ENCODE peak calls at places on chromosomes 13 and 19, in nine cellular contexts. M is substantia nigra; E is smooth muscle cell of the brain vasculature; S is trophoblast cell; N is AG04449; P is MV-4-11; W is T-cell; B is stimulated activated CD8-positive, alpha-beta memory T cell treated with anti-CD3 and anti-CD28 coated beads, Interleukin-15, amount 100 ng/mL, for 24 hours; G is naive thymus-derived CD8-positive, alpha-beta T cell. Q is an unnamed sample.

GRCh38 chr13:19791953-19792537 is 9.3 kb upstream of the PSPC1 start:
- DNase-seq in M (no peak), E (no peak), S (no peak), N (no peak), P (no peak), W (no peak), B (no peak), G (no peak), Q (no peak)

GRCh38 chr13:30142502-30143211 is 164.7 kb downstream of the KATNAL1 start:
- DNase-seq in M (no peak), E (peak), S (peak), N (peak), P (no peak), W (no peak), B (no peak), G (no peak), Q (no peak)

GRCh38 chr19:41977916-41978315 is 16.1 kb downstream of the ATP1A3 start:
- DNase-seq in M (no peak), E (no peak), S (no peak), N (no peak), P (no peak), W (no peak), B (no peak), G (no peak), Q (no peak)

GRCh38 chr19:17026041-17026658 is 460 bp downstream of the CPAMD8 start:
- DNase-seq in M (no peak), E (no peak), S (peak), N (no peak), P (peak), W (peak), B (no peak), G (peak), Q (no peak)

GRCh38 chr13:109941221-109941620 is 154.8 kb upstream of the IRS2 start:
- DNase-seq in M (no peak), E (no peak), S (no peak), N (no peak), P (no peak), W (no peak), B (no peak), G (no peak), Q (no peak)

GRCh38 chr13:20461481-20461859 is 64.2 kb downstream of the CRYL1 start:
- DNase-seq in M (no peak), E (no peak), S (no peak), N (no peak), P (no peak), W (no peak), B (no peak), G (no peak), Q (no peak)

GRCh38 chr19:40365613-40366401 is 17.3 kb downstream of the PLD3 start:
- DNase-seq in M (peak), E (peak), S (no peak), N (no peak), P (peak), W (no peak), B (peak), G (no peak), Q (no peak)

GRCh38 chr19:55247621-55248099 is 11.2 kb downstream of the PPP6R1 start:
- DNase-seq in M (no peak), E (no peak), S (no peak), N (no peak), P (peak), W (no peak), B (no peak), G (no peak), Q (peak)

GRCh38 chr19:20078696-20079095 is 896 bp downstream of the ZNF90 start:
- DNase-seq in M (no peak), E (no peak), S (no peak), N (no peak), P (no peak), W (no peak), B (no peak), G (no peak), Q (peak)

GRCh38 chr13:108769213-108770070 is 140.0 kb downstream of the MYO16 start:
- DNase-seq in M (no peak), E (no peak), S (no peak), N (no peak), P (no peak), W (no peak), B (no peak), G (no peak), Q (no peak)

GRCh38 chr13:37488682-37489081 is 109.9 kb downstream of the POSTN start:
- DNase-seq in M (no peak), E (no peak), S (no peak), N (no peak), P (no peak), W (no peak), B (no peak), G (no peak), Q (no peak)